ENCODE peak calls at places on chromosome X, in ten cellular contexts. L is HFF-Myc, Z is fibroblast of mammary gland, X is GM13977, Y is endothelial cell, R is PC-3, E is choroid plexus epithelial cell, J is suprapubic skin, T is H9, D is brain microvascular endothelial cell. O is an unnamed sample.

GRCh38 chrX:39733745-39734144 is 364.0 kb downstream of the BCOR start:
- DNase-seq in D (no peak), Z (no peak), E (no peak), T (no peak), R (no peak), L (no peak), J (no peak), X (no peak), Y (no peak), O (no peak)

GRCh38 chrX:100296183-100296753 is 113.8 kb downstream of the PCDH19 start:
- DNase-seq in R (no peak), J (peak; percentile 55), D (no peak), E (no peak), L (no peak), Z (no peak), X (no peak), T (peak; percentile 59), Y (no peak), O (no peak)

GRCh38 chrX:21524008-21524407 is 134.1 kb downstream of the KLHL34 start:
- DNase-seq in Y (no peak), L (no peak), T (no peak), D (no peak), J (no peak), Z (peak; percentile 27), R (peak; percentile 9), X (no peak), E (peak; percentile 9), O (no peak)

GRCh38 chrX:39759526-39760224 is 338.1 kb downstream of the BCOR start:
- DNase-seq in L (no peak), T (no peak), X (no peak), D (peak; percentile 66), E (peak; percentile 92), R (peak; percentile 19), Y (peak; percentile 7), Z (peak; percentile 41), J (no peak), O (peak; percentile 72)

GRCh38 chrX:7904557-7904956 is 22.7 kb downstream of the PNPLA4 start:
- DNase-seq in R (no peak), L (no peak), Y (no peak), E (peak; percentile 34), X (no peak), T (no peak), D (no peak), Z (peak; percentile 39), J (no peak), O (no peak)

GRCh38 chrX:100512471-100512870 is 72.3 kb upstream of the TNMD start:
- DNase-seq in D (no peak), Z (peak; percentile 24), J (no peak), X (peak; percentile 52), L (peak; percentile 1), Y (no peak), R (peak; percentile 40), E (peak; percentile 26), T (no peak), O (peak; percentile 17)

GRCh38 chrX:40172169-40172979 is 74.6 kb upstream of the BCOR start:
- DNase-seq in Y (peak; percentile 58), L (no peak), Z (peak; percentile 51), T (peak; percentile 50), E (peak; percentile 65), D (no peak), R (peak; percentile 49), X (no peak), J (no peak), O (peak; percentile 64)

GRCh38 chrX:149541521-149542047 is 772 bp downstream of the EOLA1 start:
- DNase-seq in X (no peak), L (no peak), Z (no peak), Y (no peak), E (peak; percentile 13), J (no peak), R (no peak), D (no peak), T (no peak), O (no peak)

GRCh38 chrX:134718329-134719317 is 60.4 kb upstream of the PLAC1 start:
- DNase-seq in E (peak; percentile 82), T (no peak), R (peak; percentile 96), D (peak; percentile 60), L (peak; percentile 98), Z (peak; percentile 96), Y (no peak), X (no peak), J (no peak), O (peak; percentile 93)

GRCh38 chrX:134717698-134718328 is 59.5 kb upstream of the PLAC1 start:
- DNase-seq in Y (no peak), X (no peak), J (no peak), E (peak; percentile 10), D (no peak), R (peak; percentile 53), T (no peak), L (no peak), Z (peak; percentile 68), O (peak; percentile 54)

GRCh38 chrX:134715930-134716619 is 57.8 kb upstream of the PLAC1 start:
- DNase-seq in L (no peak), D (no peak), X (no peak), R (no peak), Z (no peak), J (no peak), T (peak; percentile 34), Y (no peak), E (no peak), O (no peak)

GRCh38 chrX:134714633-134715110 is 56.4 kb upstream of the PLAC1 start:
- DNase-seq in J (no peak), X (no peak), Z (no peak), T (no peak), L (no peak), D (no peak), R (no peak), E (no peak), Y (no peak), O (no peak)

GRCh38 chrX:134716620-134717012 is 58.3 kb upstream of the PLAC1 start:
- DNase-seq in E (no peak), Z (no peak), T (no peak), R (no peak), Y (no peak), L (no peak), D (no peak), J (no peak), X (no peak), O (no peak)
- TF ChIP-seq CTCF in E (no peak), Z (no peak), T (no peak), R (no peak), Y (no peak), L (no peak), D (no peak), J (no peak), X (no peak), O (no peak)

DNA sequence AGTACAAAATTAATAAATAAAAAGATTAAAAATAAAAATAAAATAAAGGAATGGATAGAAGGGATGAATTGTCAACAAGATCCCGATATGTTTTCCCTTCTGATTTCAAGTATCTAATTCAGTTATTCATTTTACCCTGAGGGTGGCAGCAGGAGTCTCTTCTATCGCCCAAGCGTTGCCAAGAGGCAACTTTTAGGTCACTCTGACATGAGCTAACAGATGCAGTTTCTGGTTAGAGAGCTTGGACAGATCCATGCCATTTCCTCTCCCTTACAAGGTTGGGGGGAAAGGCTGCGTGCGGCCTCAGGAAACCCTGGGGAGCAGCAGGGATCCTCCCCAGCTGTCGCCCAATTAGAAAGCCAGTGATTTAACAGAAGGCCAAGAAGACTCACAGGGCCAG is 35.3 kb upstream of the WAS start:
- DNase-seq in Z (peak; percentile 63), L (peak; percentile 9), R (peak; percentile 59), X (no peak), E (peak; percentile 69), J (no peak), T (peak; percentile 62), D (peak; percentile 12), Y (peak; percentile 15), O (peak; percentile 77)
- TF ChIP-seq CTCF in Z (peak; percentile 35), L (no peak), R (peak; percentile 51), X (peak; percentile 45), E (peak; percentile 50), J (no peak), T (peak; percentile 47), D (peak; percentile 42), Y (no peak), O (no peak)

GRCh38 chrX:107675823-107676555 is 47.7 kb downstream of the PRPS1 start:
- DNase-seq in Y (no peak), L (no peak), E (peak; percentile 74), D (peak; percentile 30), Z (peak; percentile 79), X (no peak), J (no peak), R (no peak), T (no peak), O (peak; percentile 79)

GRCh38 chrX:107677501-107677901 is 49.2 kb downstream of the PRPS1 start:
- DNase-seq in X (no peak), R (peak; percentile 21), D (peak; percentile 28), J (no peak), L (no peak), Z (peak; percentile 57), Y (no peak), T (no peak), E (peak; percentile 52), O (peak; percentile 49)

GRCh38 chrX:107675365-107675654 is 47.0 kb downstream of the PRPS1 start:
- DNase-seq in E (peak; percentile 21), Y (no peak), D (no peak), X (no peak), J (no peak), T (no peak), R (no peak), Z (no peak), L (no peak), O (no peak)

GRCh38 chrX:107677909-107678308 is 49.6 kb downstream of the PRPS1 start:
- DNase-seq in E (no peak), T (no peak), D (no peak), J (no peak), X (no peak), R (no peak), Z (no peak), Y (no peak), L (no peak), O (peak; percentile 57)

DNA sequence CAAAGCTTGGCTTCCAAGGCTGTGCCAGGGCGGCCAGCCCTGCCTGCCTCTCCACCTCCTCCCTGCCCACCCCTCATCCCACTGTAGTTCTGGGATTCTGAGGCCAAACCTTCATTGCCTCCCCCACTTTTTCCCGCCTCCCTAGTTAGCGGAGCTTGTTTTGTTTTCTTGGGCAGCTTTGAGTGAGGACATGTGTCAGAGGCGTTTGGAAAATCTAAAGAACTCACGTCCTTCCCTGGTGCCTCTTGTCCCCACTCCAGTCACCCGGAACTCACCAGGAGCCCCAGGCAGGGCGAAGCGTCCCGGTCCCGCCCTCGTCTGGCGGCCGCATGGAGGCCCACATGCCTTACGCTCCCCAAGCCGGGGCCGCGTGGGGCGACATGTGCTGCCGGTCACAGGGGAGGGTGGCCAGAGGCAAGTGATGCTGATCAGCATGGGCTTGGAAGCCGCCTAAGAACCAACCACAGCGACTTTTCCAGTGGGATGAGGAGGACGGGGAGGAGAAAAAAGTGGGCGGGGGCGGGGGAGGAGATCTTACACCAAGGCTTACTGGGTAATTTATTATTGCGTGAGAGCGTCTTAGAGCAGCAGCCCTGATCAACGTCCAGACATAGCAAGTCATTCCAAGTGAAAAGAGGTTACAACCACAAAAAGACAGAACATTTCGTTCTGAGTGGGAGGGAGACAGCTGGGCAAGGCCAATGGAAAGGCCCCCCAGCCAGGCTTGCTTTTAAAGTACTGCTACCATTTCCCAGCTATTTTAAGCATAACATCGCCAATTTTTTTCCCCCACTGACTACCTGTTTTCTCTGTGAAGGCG is 48.5 kb downstream of the PRPS1 start:
- DNase-seq in R (peak; percentile 80), X (no peak), E (peak; percentile 97), Z (peak; percentile 97), J (peak; percentile 91), D (peak; percentile 91), L (peak; percentile 78), Y (no peak), T (no peak), O (peak; percentile 97)
- TF ChIP-seq CTCF in R (no peak), X (peak; percentile 18), E (no peak), Z (no peak), J (no peak), D (no peak), L (no peak), Y (no peak), T (no peak), O (no peak)

GRCh38 chrX:114717921-114718320 is 134.0 kb downstream of the HTR2C start:
- DNase-seq in E (peak; percentile 0), J (no peak), Z (no peak), Y (no peak), R (no peak), L (no peak), X (no peak), D (no peak), T (peak; percentile 77), O (no peak)
- TF ChIP-seq CTCF in E (peak; percentile 29), J (no peak), Z (peak; percentile 5), Y (no peak), R (no peak), L (peak; percentile 27), X (peak; percentile 68), D (peak; percentile 44), T (peak; percentile 89), O (peak; percentile 9)

O was measured in cardiac fibroblast.